ENCODE peak calls at places on chromosomes 6 and 20, in ten cellular contexts. One of them, this sample, is unnamed.

GRCh38 chr6:169229611-169230321 is 23.9 kb downstream of the THBS2 start:
- DNase-seq in amygdala: no peak
- DNase-seq in right cardiac atrium: no peak
- DNase-seq in DMS 273 treated with DMSO at 0.1 percent for 48 hours: no peak
- DNase-seq in stimulated activated CD8-positive, alpha-beta memory T cell treated with anti-CD3 and anti-CD28 coated beads, Interleukin-4, amount 100 ng/mL, for 24 hours: no peak
- DNase-seq in stimulated activated CD4-positive, alpha-beta T cell treated with anti-CD3 and anti-CD28 coated beads, Interleukin-12 subunit alpha, Interleukin-12 subunit beta, amount 100 ng/mL, for 4 hours: no peak
- DNase-seq in AG09319: no peak
- DNase-seq in NB4: no peak
- DNase-seq in ascending aorta: no peak
- DNase-seq in fibroblast of pulmonary artery: peak; percentile 63
- DNase-seq in this sample: no peak

GRCh38 chr6:1810880-1811279 is 201.2 kb downstream of the FOXC1 start:
- DNase-seq in amygdala: no peak
- DNase-seq in right cardiac atrium: no peak
- DNase-seq in DMS 273 treated with DMSO at 0.1 percent for 48 hours: no peak
- DNase-seq in stimulated activated CD8-positive, alpha-beta memory T cell treated with anti-CD3 and anti-CD28 coated beads, Interleukin-4, amount 100 ng/mL, for 24 hours: no peak
- DNase-seq in stimulated activated CD4-positive, alpha-beta T cell treated with anti-CD3 and anti-CD28 coated beads, Interleukin-12 subunit alpha, Interleukin-12 subunit beta, amount 100 ng/mL, for 4 hours: no peak
- DNase-seq in AG09319: no peak
- DNase-seq in NB4: no peak
- DNase-seq in ascending aorta: no peak
- DNase-seq in fibroblast of pulmonary artery: no peak
- DNase-seq in this sample: no peak

GRCh38 chr6:84182001-84182400 is 45.4 kb downstream of the CEP162 start:
- DNase-seq in amygdala: no peak
- DNase-seq in right cardiac atrium: no peak
- DNase-seq in DMS 273 treated with DMSO at 0.1 percent for 48 hours: no peak
- DNase-seq in stimulated activated CD8-positive, alpha-beta memory T cell treated with anti-CD3 and anti-CD28 coated beads, Interleukin-4, amount 100 ng/mL, for 24 hours: no peak
- DNase-seq in stimulated activated CD4-positive, alpha-beta T cell treated with anti-CD3 and anti-CD28 coated beads, Interleukin-12 subunit alpha, Interleukin-12 subunit beta, amount 100 ng/mL, for 4 hours: no peak
- DNase-seq in AG09319: no peak
- DNase-seq in NB4: no peak
- DNase-seq in ascending aorta: no peak
- DNase-seq in fibroblast of pulmonary artery: no peak
- DNase-seq in this sample: no peak

GRCh38 chr6:25175656-25176055 is 103.5 kb upstream of the CARMIL1 start:
- DNase-seq in amygdala: no peak
- DNase-seq in right cardiac atrium: no peak
- DNase-seq in DMS 273 treated with DMSO at 0.1 percent for 48 hours: no peak
- DNase-seq in stimulated activated CD8-positive, alpha-beta memory T cell treated with anti-CD3 and anti-CD28 coated beads, Interleukin-4, amount 100 ng/mL, for 24 hours: no peak
- DNase-seq in stimulated activated CD4-positive, alpha-beta T cell treated with anti-CD3 and anti-CD28 coated beads, Interleukin-12 subunit alpha, Interleukin-12 subunit beta, amount 100 ng/mL, for 4 hours: no peak
- DNase-seq in AG09319: no peak
- DNase-seq in NB4: peak; percentile 5
- DNase-seq in ascending aorta: no peak
- DNase-seq in fibroblast of pulmonary artery: no peak
- DNase-seq in this sample: no peak

GRCh38 chr6:30091577-30092381 is 16.2 kb upstream of the RNF39 start:
- DNase-seq in amygdala: no peak
- DNase-seq in right cardiac atrium: no peak
- DNase-seq in DMS 273 treated with DMSO at 0.1 percent for 48 hours: no peak
- DNase-seq in stimulated activated CD8-positive, alpha-beta memory T cell treated with anti-CD3 and anti-CD28 coated beads, Interleukin-4, amount 100 ng/mL, for 24 hours: no peak
- DNase-seq in stimulated activated CD4-positive, alpha-beta T cell treated with anti-CD3 and anti-CD28 coated beads, Interleukin-12 subunit alpha, Interleukin-12 subunit beta, amount 100 ng/mL, for 4 hours: no peak
- DNase-seq in AG09319: peak; percentile 24
- DNase-seq in NB4: peak; percentile 34
- DNase-seq in ascending aorta: no peak
- DNase-seq in fibroblast of pulmonary artery: peak; percentile 52
- DNase-seq in this sample: peak; percentile 86

GRCh38 chr6:28377879-28378278 is 21.7 kb downstream of the ZSCAN12 start:
- DNase-seq in amygdala: no peak
- DNase-seq in right cardiac atrium: no peak
- DNase-seq in DMS 273 treated with DMSO at 0.1 percent for 48 hours: no peak
- DNase-seq in stimulated activated CD8-positive, alpha-beta memory T cell treated with anti-CD3 and anti-CD28 coated beads, Interleukin-4, amount 100 ng/mL, for 24 hours: no peak
- DNase-seq in stimulated activated CD4-positive, alpha-beta T cell treated with anti-CD3 and anti-CD28 coated beads, Interleukin-12 subunit alpha, Interleukin-12 subunit beta, amount 100 ng/mL, for 4 hours: no peak
- DNase-seq in AG09319: no peak
- DNase-seq in NB4: no peak
- DNase-seq in ascending aorta: no peak
- DNase-seq in fibroblast of pulmonary artery: no peak
- DNase-seq in this sample: no peak

GRCh38 chr6:15668918-15669317 is 6.1 kb upstream of the DTNBP1 start:
- DNase-seq in amygdala: no peak
- DNase-seq in right cardiac atrium: no peak
- DNase-seq in DMS 273 treated with DMSO at 0.1 percent for 48 hours: no peak
- DNase-seq in stimulated activated CD8-positive, alpha-beta memory T cell treated with anti-CD3 and anti-CD28 coated beads, Interleukin-4, amount 100 ng/mL, for 24 hours: no peak
- DNase-seq in stimulated activated CD4-positive, alpha-beta T cell treated with anti-CD3 and anti-CD28 coated beads, Interleukin-12 subunit alpha, Interleukin-12 subunit beta, amount 100 ng/mL, for 4 hours: no peak
- DNase-seq in AG09319: no peak
- DNase-seq in NB4: no peak
- DNase-seq in ascending aorta: no peak
- DNase-seq in fibroblast of pulmonary artery: no peak
- DNase-seq in this sample: no peak

GRCh38 chr20:4435210-4435609 is 286.5 kb upstream of the PRND start:
- DNase-seq in amygdala: no peak
- DNase-seq in right cardiac atrium: no peak
- DNase-seq in DMS 273 treated with DMSO at 0.1 percent for 48 hours: no peak
- DNase-seq in stimulated activated CD8-positive, alpha-beta memory T cell treated with anti-CD3 and anti-CD28 coated beads, Interleukin-4, amount 100 ng/mL, for 24 hours: no peak
- DNase-seq in stimulated activated CD4-positive, alpha-beta T cell treated with anti-CD3 and anti-CD28 coated beads, Interleukin-12 subunit alpha, Interleukin-12 subunit beta, amount 100 ng/mL, for 4 hours: no peak
- DNase-seq in AG09319: peak; percentile 73
- DNase-seq in NB4: no peak
- DNase-seq in ascending aorta: no peak
- DNase-seq in fibroblast of pulmonary artery: no peak
- DNase-seq in this sample: no peak

GRCh38 chr6:137233561-137234504 is 14.6 kb upstream of the IFNGR1 start:
- DNase-seq in amygdala: no peak
- DNase-seq in right cardiac atrium: peak; percentile 62
- DNase-seq in DMS 273 treated with DMSO at 0.1 percent for 48 hours: no peak
- DNase-seq in stimulated activated CD8-positive, alpha-beta memory T cell treated with anti-CD3 and anti-CD28 coated beads, Interleukin-4, amount 100 ng/mL, for 24 hours: no peak
- DNase-seq in stimulated activated CD4-positive, alpha-beta T cell treated with anti-CD3 and anti-CD28 coated beads, Interleukin-12 subunit alpha, Interleukin-12 subunit beta, amount 100 ng/mL, for 4 hours: no peak
- DNase-seq in AG09319: peak; percentile 88
- DNase-seq in NB4: peak; percentile 92
- DNase-seq in ascending aorta: peak; percentile 71
- DNase-seq in fibroblast of pulmonary artery: peak; percentile 98
- DNase-seq in this sample: peak; percentile 91

GRCh38 chr20:53859684-53860083 is 210.7 kb downstream of the BCAS1 start:
- DNase-seq in amygdala: no peak
- DNase-seq in right cardiac atrium: peak; percentile 81
- DNase-seq in DMS 273 treated with DMSO at 0.1 percent for 48 hours: peak; percentile 52
- DNase-seq in stimulated activated CD8-positive, alpha-beta memory T cell treated with anti-CD3 and anti-CD28 coated beads, Interleukin-4, amount 100 ng/mL, for 24 hours: no peak
- DNase-seq in stimulated activated CD4-positive, alpha-beta T cell treated with anti-CD3 and anti-CD28 coated beads, Interleukin-12 subunit alpha, Interleukin-12 subunit beta, amount 100 ng/mL, for 4 hours: no peak
- DNase-seq in AG09319: no peak
- DNase-seq in NB4: no peak
- DNase-seq in ascending aorta: no peak
- DNase-seq in fibroblast of pulmonary artery: no peak
- DNase-seq in this sample: no peak

GRCh38 chr6:24126586-24127192 is 674 bp downstream of the NRSN1 start:
- DNase-seq in amygdala: no peak
- DNase-seq in right cardiac atrium: no peak
- DNase-seq in DMS 273 treated with DMSO at 0.1 percent for 48 hours: peak; percentile 39
- DNase-seq in stimulated activated CD8-positive, alpha-beta memory T cell treated with anti-CD3 and anti-CD28 coated beads, Interleukin-4, amount 100 ng/mL, for 24 hours: no peak
- DNase-seq in stimulated activated CD4-positive, alpha-beta T cell treated with anti-CD3 and anti-CD28 coated beads, Interleukin-12 subunit alpha, Interleukin-12 subunit beta, amount 100 ng/mL, for 4 hours: no peak
- DNase-seq in AG09319: peak; percentile 11
- DNase-seq in NB4: peak; percentile 69
- DNase-seq in ascending aorta: no peak
- DNase-seq in fibroblast of pulmonary artery: peak; percentile 62
- DNase-seq in this sample: peak; percentile 64

GRCh38 chr6:41344865-41345264 is 9.5 kb downstream of the NCR2 start:
- DNase-seq in amygdala: no peak
- DNase-seq in right cardiac atrium: no peak
- DNase-seq in DMS 273 treated with DMSO at 0.1 percent for 48 hours: no peak
- DNase-seq in stimulated activated CD8-positive, alpha-beta memory T cell treated with anti-CD3 and anti-CD28 coated beads, Interleukin-4, amount 100 ng/mL, for 24 hours: no peak
- DNase-seq in stimulated activated CD4-positive, alpha-beta T cell treated with anti-CD3 and anti-CD28 coated beads, Interleukin-12 subunit alpha, Interleukin-12 subunit beta, amount 100 ng/mL, for 4 hours: no peak
- DNase-seq in AG09319: no peak
- DNase-seq in NB4: no peak
- DNase-seq in ascending aorta: no peak
- DNase-seq in fibroblast of pulmonary artery: no peak
- DNase-seq in this sample: no peak

GRCh38 chr6:75272145-75272840 is 12.3 kb downstream of the TMEM30A start:
- DNase-seq in amygdala: no peak
- DNase-seq in right cardiac atrium: no peak
- DNase-seq in DMS 273 treated with DMSO at 0.1 percent for 48 hours: no peak
- DNase-seq in stimulated activated CD8-positive, alpha-beta memory T cell treated with anti-CD3 and anti-CD28 coated beads, Interleukin-4, amount 100 ng/mL, for 24 hours: no peak
- DNase-seq in stimulated activated CD4-positive, alpha-beta T cell treated with anti-CD3 and anti-CD28 coated beads, Interleukin-12 subunit alpha, Interleukin-12 subunit beta, amount 100 ng/mL, for 4 hours: no peak
- DNase-seq in AG09319: peak; percentile 29
- DNase-seq in NB4: no peak
- DNase-seq in ascending aorta: no peak
- DNase-seq in fibroblast of pulmonary artery: peak; percentile 63
- DNase-seq in this sample: peak; percentile 63

GRCh38 chr6:64679411-64679810 is 1027.6 kb downstream of the EYS start:
- DNase-seq in amygdala: no peak
- DNase-seq in right cardiac atrium: no peak
- DNase-seq in DMS 273 treated with DMSO at 0.1 percent for 48 hours: no peak
- DNase-seq in stimulated activated CD8-positive, alpha-beta memory T cell treated with anti-CD3 and anti-CD28 coated beads, Interleukin-4, amount 100 ng/mL, for 24 hours: no peak
- DNase-seq in stimulated activated CD4-positive, alpha-beta T cell treated with anti-CD3 and anti-CD28 coated beads, Interleukin-12 subunit alpha, Interleukin-12 subunit beta, amount 100 ng/mL, for 4 hours: no peak
- DNase-seq in AG09319: no peak
- DNase-seq in NB4: no peak
- DNase-seq in ascending aorta: no peak
- DNase-seq in fibroblast of pulmonary artery: peak; percentile 33
- DNase-seq in this sample: no peak

GRCh38 chr6:134436281-134436815 is 118.4 kb upstream of the SGK1 start:
- DNase-seq in amygdala: peak; percentile 17
- DNase-seq in right cardiac atrium: no peak
- DNase-seq in DMS 273 treated with DMSO at 0.1 percent for 48 hours: no peak
- DNase-seq in stimulated activated CD8-positive, alpha-beta memory T cell treated with anti-CD3 and anti-CD28 coated beads, Interleukin-4, amount 100 ng/mL, for 24 hours: peak; percentile 44
- DNase-seq in stimulated activated CD4-positive, alpha-beta T cell treated with anti-CD3 and anti-CD28 coated beads, Interleukin-12 subunit alpha, Interleukin-12 subunit beta, amount 100 ng/mL, for 4 hours: peak; percentile 55
- DNase-seq in AG09319: peak; percentile 80
- DNase-seq in NB4: peak; percentile 82
- DNase-seq in ascending aorta: peak; percentile 78
- DNase-seq in fibroblast of pulmonary artery: peak; percentile 98
- DNase-seq in this sample: peak; percentile 63

GRCh38 chr6:11263185-11263817 is 30.8 kb upstream of the NEDD9 start:
- DNase-seq in amygdala: no peak
- DNase-seq in right cardiac atrium: peak; percentile 74
- DNase-seq in DMS 273 treated with DMSO at 0.1 percent for 48 hours: no peak
- DNase-seq in stimulated activated CD8-positive, alpha-beta memory T cell treated with anti-CD3 and anti-CD28 coated beads, Interleukin-4, amount 100 ng/mL, for 24 hours: no peak
- DNase-seq in stimulated activated CD4-positive, alpha-beta T cell treated with anti-CD3 and anti-CD28 coated beads, Interleukin-12 subunit alpha, Interleukin-12 subunit beta, amount 100 ng/mL, for 4 hours: no peak
- DNase-seq in AG09319: peak; percentile 39
- DNase-seq in NB4: no peak
- DNase-seq in ascending aorta: peak; percentile 90
- DNase-seq in fibroblast of pulmonary artery: peak; percentile 91
- DNase-seq in this sample: peak; percentile 31